ENCODE peak calls at places on chromosomes 3 and 15, in six cellular contexts. W, M, G, U, C and X are unnamed samples.

GRCh38 chr3:23809840-23810341 is 4.1 kb downstream of the UBE2E1 start:
- DNase-seq in W (no peak), M (no peak), G (no peak), U (peak; percentile 14), C (peak; percentile 29), X (peak; percentile 68)

GRCh38 chr3:111761309-111761795 is 97.7 kb upstream of the PHLDB2 start:
- DNase-seq in W (no peak), M (no peak), G (no peak), U (peak; percentile 29), C (no peak), X (peak; percentile 1)

GRCh38 chr3:115833074-115833473 is 209.8 kb downstream of the GAP43 start:
- DNase-seq in W (no peak), M (no peak), G (no peak), U (no peak), C (no peak), X (no peak)

GRCh38 chr3:108495717-108496116 is 14.7 kb downstream of the MYH15 start:
- DNase-seq in W (no peak), M (no peak), G (no peak), U (no peak), C (no peak), X (no peak)

GRCh38 chr15:76996526-76997401 is 1.8 kb downstream of the PSTPIP1 start:
- DNase-seq in W (no peak), M (no peak), G (no peak), U (peak; percentile 60), C (no peak), X (peak; percentile 69)

GRCh38 chr15:32851619-32852416 is 134.0 kb downstream of the GREM1 start:
- DNase-seq in W (no peak), M (no peak), G (no peak), U (peak; percentile 85), C (no peak), X (no peak)

GRCh38 chr3:108412351-108412750 is 98.0 kb downstream of the MYH15 start:
- DNase-seq in W (no peak), M (no peak), G (no peak), U (no peak), C (no peak), X (no peak)

GRCh38 chr3:5231067-5231466 is 43.6 kb downstream of the EDEM1 start:
- DNase-seq in W (no peak), M (no peak), G (no peak), U (no peak), C (no peak), X (no peak)

GRCh38 chr3:8734137-8734878 is 706 bp downstream of the CAV3 start:
- DNase-seq in W (no peak), M (no peak), G (no peak), U (no peak), C (no peak), X (no peak)

GRCh38 chr3:127851899-127852298 is 29.6 kb upstream of the MGLL start:
- DNase-seq in W (no peak), M (no peak), G (no peak), U (no peak), C (no peak), X (no peak)

GRCh38 chr15:45095661-45096060 is 18.3 kb downstream of the DUOX2 start:
- DNase-seq in W (no peak), M (no peak), G (no peak), U (no peak), C (no peak), X (no peak)

GRCh38 chr15:80242132-80242769 is 9.8 kb downstream of the CTXND1 start:
- DNase-seq in W (peak; percentile 45), M (peak; percentile 28), G (peak; percentile 50), U (peak; percentile 11), C (peak; percentile 68), X (peak; percentile 65)

GRCh38 chr3:113211370-113212154 is at the start of gene BOC:
- DNase-seq in W (peak; percentile 45), M (no peak), G (no peak), U (peak; percentile 10), C (no peak), X (peak; percentile 38)

GRCh38 chr3:18672561-18672960 is 247.4 kb upstream of the SATB1 start:
- DNase-seq in W (no peak), M (no peak), G (no peak), U (no peak), C (no peak), X (no peak)

GRCh38 chr3:40108643-40109042 is 200.9 kb upstream of the EIF1B start:
- DNase-seq in W (no peak), M (no peak), G (no peak), U (no peak), C (no peak), X (no peak)

GRCh38 chr3:9703736-9704342 is at the start of gene CPNE9:
- DNase-seq in W (no peak), M (no peak), G (no peak), U (no peak), C (no peak), X (no peak)

GRCh38 chr3:150636258-150636657 is 33.1 kb downstream of the SELENOT start:
- DNase-seq in W (no peak), M (no peak), G (no peak), U (no peak), C (no peak), X (no peak)

GRCh38 chr15:98970799-98971198 is 36.8 kb downstream of the PGPEP1L start:
- DNase-seq in W (no peak), M (no peak), G (no peak), U (no peak), C (no peak), X (no peak)

GRCh38 chr3:172300187-172300586 is 148.1 kb downstream of the GHSR start:
- DNase-seq in W (no peak), M (no peak), G (no peak), U (no peak), C (no peak), X (no peak)

GRCh38 chr3:53899730-53900129 is 8.1 kb upstream of the SELENOK start:
- DNase-seq in W (no peak), M (no peak), G (no peak), U (no peak), C (no peak), X (no peak)

DNA sequence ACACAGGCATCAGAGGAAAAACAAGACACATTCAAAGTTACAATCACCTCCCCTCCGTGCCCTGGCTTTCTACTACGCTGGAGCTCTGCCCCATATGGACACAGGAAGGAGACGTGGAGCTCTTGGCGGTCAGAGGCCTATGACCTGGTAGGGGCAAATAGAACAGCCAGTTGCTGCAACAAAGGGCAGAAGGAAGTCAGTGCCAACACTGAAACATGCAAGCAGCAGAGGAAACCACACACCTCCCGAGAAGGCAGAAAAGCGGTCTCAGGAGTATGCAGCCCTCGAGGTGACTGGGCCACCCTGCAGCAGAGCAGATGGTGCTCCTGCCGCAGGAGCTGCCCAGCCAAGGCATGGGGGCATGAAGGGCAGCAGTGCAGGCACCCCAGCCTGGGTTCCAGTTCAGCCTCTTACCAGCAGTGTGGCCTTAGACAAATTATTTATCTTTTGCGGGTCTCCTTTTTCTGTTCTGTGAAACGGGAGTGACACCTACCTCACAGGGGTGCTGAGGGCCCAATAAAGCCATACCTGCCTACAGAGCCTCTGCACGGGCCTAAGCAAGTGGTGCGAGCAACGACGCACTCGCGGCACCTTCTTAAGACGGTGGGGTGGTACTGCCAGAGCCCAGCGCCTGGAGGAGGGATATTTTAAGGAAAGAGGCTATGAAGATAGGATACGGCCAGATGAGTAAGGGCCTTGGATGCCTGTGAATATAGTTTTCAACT is 8.6 kb downstream of the ZXDC start:
- DNase-seq in W (no peak), M (no peak), G (no peak), U (no peak), C (no peak), X (no peak)
- TF ChIP-seq POLR2A in W (no peak), M (no peak), G (no peak), U (no peak), C (no peak), X (no peak)

GRCh38 chr3:45771831-45772230 is 24.5 kb downstream of the SLC6A20 start:
- DNase-seq in W (no peak), M (no peak), G (no peak), U (no peak), C (no peak), X (no peak)
- TF ChIP-seq MAX in W (no peak), M (no peak), G (no peak), U (no peak), C (no peak), X (no peak)

DNA sequence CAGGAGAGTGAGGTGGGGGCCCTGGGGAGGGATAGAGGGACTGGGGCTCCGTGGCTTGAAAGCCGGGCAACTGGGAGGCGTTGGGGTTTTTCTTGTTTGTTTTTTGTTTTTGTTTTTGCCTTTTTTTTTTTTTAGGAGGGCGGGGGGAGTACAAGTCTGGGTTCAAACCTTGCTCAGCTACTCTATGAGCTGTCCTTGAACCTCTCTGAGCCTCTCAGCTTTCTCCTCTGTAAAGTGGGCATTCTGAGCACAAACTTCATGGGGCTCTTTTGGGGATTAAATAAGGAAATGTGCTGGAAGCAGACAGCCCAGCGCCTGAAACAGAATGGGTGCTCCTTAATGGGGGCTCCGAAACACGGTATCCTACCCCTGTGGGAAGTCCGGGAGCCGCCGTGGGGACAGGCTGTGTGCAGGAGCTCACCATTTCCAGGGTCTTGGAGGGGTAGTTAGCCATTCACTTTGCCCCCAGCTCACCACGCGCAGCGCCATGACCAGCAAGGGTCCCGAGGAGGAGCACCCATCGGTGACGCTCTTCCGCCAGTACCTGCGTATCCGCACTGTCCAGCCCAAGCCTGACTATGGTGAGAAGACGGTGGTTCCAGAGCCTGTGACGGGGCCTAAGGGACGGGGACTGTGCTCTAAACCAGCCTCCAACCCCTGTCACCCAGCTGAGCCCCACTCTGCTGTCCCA is 388 bp downstream of the ACY1 start:
- DNase-seq in W (no peak), M (no peak), G (no peak), U (no peak), C (peak; percentile 57), X (no peak)
- H3K4me3 ChIP-seq in W (peak overlapping the region; percentile 51), M (peak overlapping the region; percentile 86), G (peak overlapping the region; percentile 83), U (peak overlapping the region; percentile 39), C (peak overlapping the region; percentile 55), X (peak overlapping the region; percentile 80)

GRCh38 chr3:189631373-189631408 is at the start of gene TP63:
- DNase-seq in W (no peak), M (no peak), G (no peak), U (no peak), C (no peak), X (no peak)

GRCh38 chr3:189629803-189630455 is 1.3 kb upstream of the TP63 start:
- DNase-seq in W (no peak), M (no peak), G (no peak), U (no peak), C (no peak), X (no peak)

GRCh38 chr3:189631409-189631808 is 220 bp downstream of the TP63 start:
- DNase-seq in W (peak; percentile 5), M (no peak), G (no peak), U (no peak), C (no peak), X (no peak)

GRCh38 chr3:189632238-189632637 is 1.0 kb downstream of the TP63 start:
- DNase-seq in W (no peak), M (no peak), G (no peak), U (no peak), C (no peak), X (no peak)

DNA sequence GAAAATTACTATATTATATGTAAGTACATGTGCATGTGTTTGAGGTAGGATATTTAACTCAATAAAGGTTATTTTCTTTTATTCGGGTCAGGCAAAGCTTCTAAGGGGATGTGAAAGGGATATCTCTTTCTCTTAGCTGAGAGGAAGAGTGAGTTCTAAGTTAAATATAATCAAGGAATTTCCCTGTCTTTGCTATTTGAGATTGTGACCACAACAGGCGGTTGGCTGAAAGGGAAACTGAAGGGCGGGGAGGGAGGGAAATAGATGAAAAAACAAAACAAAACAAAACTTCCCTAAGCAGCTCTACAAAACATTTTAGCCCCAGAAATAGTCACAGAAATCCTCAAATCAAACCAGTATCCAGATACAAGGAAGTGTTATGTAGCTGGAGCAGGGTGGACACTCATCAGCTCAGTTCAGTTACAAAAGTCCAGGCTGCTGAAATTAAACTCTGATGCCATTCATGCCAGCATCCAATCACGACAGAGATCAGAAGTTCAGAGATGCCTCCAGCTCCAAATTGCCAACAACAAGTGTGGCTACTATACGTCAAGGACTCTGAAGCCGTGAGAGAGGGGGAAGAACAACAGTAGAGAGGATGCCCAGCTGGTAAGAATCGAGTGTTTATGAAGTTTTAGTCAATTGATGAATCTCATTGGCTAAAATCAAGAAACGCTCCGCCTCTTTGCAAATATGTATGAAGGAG is 369 bp upstream of the TP63 start:
- DNase-seq in W (peak; percentile 23), M (no peak), G (no peak), U (no peak), C (no peak), X (no peak)
- TF ChIP-seq POLR2A in W (no peak), M (no peak), G (no peak), U (no peak), C (no peak), X (no peak)